ENCODE peak calls at places on chromosomes 3 and 15, in nine cellular contexts. Y is lung, M is PC-9, W is mesothelial cell of epicardium, H is AG09309, E is astrocyte of the spinal cord, B is stomach, L is kidney epithelial cell, K is ovary. O is an unnamed sample.

GRCh38 chr3:9553949-9554513 is 409 bp upstream of the LHFPL4 start:
- DNase-seq in Y (no peak), M (no peak), W (no peak), H (no peak), E (no peak), B (no peak), L (no peak), K (no peak), O (no peak)

GRCh38 chr15:99085413-99086326 is 19.2 kb upstream of the SYNM start:
- DNase-seq in Y (no peak), M (no peak), W (no peak), H (peak), E (peak), B (no peak), L (no peak), K (no peak), O (peak)

GRCh38 chr15:28984421-28985375 is 98.9 kb downstream of the APBA2 start:
- DNase-seq in Y (no peak), M (no peak), W (no peak), H (no peak), E (peak), B (no peak), L (no peak), K (no peak), O (peak)

GRCh38 chr15:82936966-82937647 is 15.4 kb downstream of the HOMER2 start:
- DNase-seq in Y (no peak), M (no peak), W (no peak), H (no peak), E (no peak), B (no peak), L (peak), K (no peak), O (no peak)

GRCh38 chr15:101010781-101011180 is 91.6 kb downstream of the LRRK1 start:
- DNase-seq in Y (peak), M (no peak), W (no peak), H (no peak), E (no peak), B (no peak), L (no peak), K (no peak), O (no peak)

GRCh38 chr3:44237161-44237560 is 4.5 kb upstream of the TOPAZ1 start:
- DNase-seq in Y (no peak), M (no peak), W (no peak), H (no peak), E (no peak), B (no peak), L (no peak), K (no peak), O (no peak)

GRCh38 chr3:43866529-43867353 is 176.0 kb downstream of the ABHD5 start:
- DNase-seq in Y (peak), M (peak), W (no peak), H (peak), E (peak), B (no peak), L (peak), K (no peak), O (peak)

GRCh38 chr15:100890850-100891249 is 11.2 kb downstream of the ALDH1A3 start:
- DNase-seq in Y (no peak), M (no peak), W (no peak), H (no peak), E (no peak), B (peak), L (no peak), K (no peak), O (no peak)

GRCh38 chr3:170330366-170330765 is 27.1 kb upstream of the SKIL start:
- DNase-seq in Y (no peak), M (peak), W (no peak), H (no peak), E (peak), B (peak), L (no peak), K (no peak), O (no peak)

GRCh38 chr15:83766326-83766725 is 112.4 kb downstream of the ADAMTSL3 start:
- DNase-seq in Y (no peak), M (no peak), W (no peak), H (no peak), E (no peak), B (no peak), L (no peak), K (no peak), O (no peak)

GRCh38 chr15:52334491-52335160 is 39.0 kb upstream of the MYO5C start:
- DNase-seq in Y (no peak), M (no peak), W (no peak), H (no peak), E (no peak), B (no peak), L (no peak), K (no peak), O (peak)

GRCh38 chr3:14261229-14261628 is 82.6 kb downstream of the LSM3 start:
- DNase-seq in Y (peak), M (peak), W (peak), H (peak), E (peak), B (peak), L (no peak), K (peak), O (peak)

GRCh38 chr3:41717591-41718093 is 244.3 kb downstream of the ULK4 start:
- DNase-seq in Y (no peak), M (no peak), W (no peak), H (no peak), E (no peak), B (no peak), L (no peak), K (no peak), O (no peak)

GRCh38 chr3:47512416-47513124 is 942 bp downstream of the ELP6 start:
- DNase-seq in Y (no peak), M (no peak), W (peak), H (no peak), E (peak), B (no peak), L (no peak), K (peak), O (no peak)

GRCh38 chr15:56795400-56795983 is 62.2 kb upstream of the ZNF280D start:
- DNase-seq in Y (no peak), M (no peak), W (no peak), H (no peak), E (no peak), B (no peak), L (no peak), K (no peak), O (no peak)

GRCh38 chr3:27554706-27555105 is 70.5 kb upstream of the SLC4A7 start:
- DNase-seq in Y (no peak), M (no peak), W (no peak), H (no peak), E (no peak), B (no peak), L (no peak), K (no peak), O (no peak)

GRCh38 chr3:134360046-134360445 is 14.2 kb downstream of the AMOTL2 start:
- DNase-seq in Y (no peak), M (no peak), W (no peak), H (no peak), E (no peak), B (no peak), L (no peak), K (no peak), O (peak)

GRCh38 chr15:53130943-53131342 is 340.8 kb upstream of the ONECUT1 start:
- DNase-seq in Y (no peak), M (no peak), W (no peak), H (no peak), E (no peak), B (no peak), L (no peak), K (no peak), O (no peak)

GRCh38 chr3:21705769-21706168 is 45.2 kb downstream of the ZNF385D start:
- DNase-seq in Y (peak), M (peak), W (no peak), H (peak), E (peak), B (peak), L (peak), K (no peak), O (peak)

GRCh38 chr15:91711384-91712082 is 142.0 kb upstream of the SLCO3A1 start:
- DNase-seq in Y (no peak), M (no peak), W (no peak), H (no peak), E (no peak), B (no peak), L (no peak), K (no peak), O (no peak)

GRCh38 chr3:162945626-162946025 is 1449.0 kb downstream of the OTOL1 start:
- DNase-seq in Y (no peak), M (no peak), W (no peak), H (no peak), E (no peak), B (no peak), L (no peak), K (no peak), O (no peak)

GRCh38 chr15:90402230-90402629 is 14.2 kb downstream of the IQGAP1 start:
- DNase-seq in Y (no peak), M (peak), W (no peak), H (peak), E (peak), B (no peak), L (peak), K (no peak), O (peak)

GRCh38 chr3:23944007-23944760 is 902 bp upstream of the NR1D2 start:
- DNase-seq in Y (no peak), M (no peak), W (no peak), H (no peak), E (no peak), B (no peak), L (no peak), K (no peak), O (no peak)

GRCh38 chr3:58835075-58835474 is 168.5 kb upstream of the FAM3D start:
- DNase-seq in Y (no peak), M (peak), W (no peak), H (no peak), E (peak), B (no peak), L (no peak), K (no peak), O (peak)

GRCh38 chr3:135503429-135504083 is 462.0 kb upstream of the PPP2R3A start:
- DNase-seq in Y (peak), M (peak), W (peak), H (peak), E (peak), B (peak), L (peak), K (no peak), O (peak)

GRCh38 chr3:158460929-158461328 is 110.1 kb upstream of the MLF1 start:
- DNase-seq in Y (no peak), M (no peak), W (no peak), H (no peak), E (no peak), B (no peak), L (no peak), K (no peak), O (no peak)

GRCh38 chr3:143333367-143333766 is 213.8 kb downstream of the CHST2 start:
- DNase-seq in Y (no peak), M (no peak), W (no peak), H (no peak), E (no peak), B (no peak), L (no peak), K (no peak), O (no peak)

GRCh38 chr3:85912981-85913380 is 954.2 kb downstream of the CADM2 start:
- DNase-seq in Y (no peak), M (no peak), W (no peak), H (no peak), E (peak), B (no peak), L (peak), K (no peak), O (no peak)

GRCh38 chr15:45521596-45522167 is 873 bp downstream of the SLC30A4 start:
- DNase-seq in Y (no peak), M (no peak), W (no peak), H (no peak), E (peak), B (no peak), L (no peak), K (no peak), O (no peak)

GRCh38 chr3:162719684-162720341 is 1223.2 kb downstream of the OTOL1 start:
- DNase-seq in Y (no peak), M (peak), W (no peak), H (peak), E (peak), B (no peak), L (peak), K (no peak), O (peak)

GRCh38 chr15:73564255-73564654 is 68.9 kb downstream of the NPTN start:
- DNase-seq in Y (no peak), M (peak), W (no peak), H (no peak), E (peak), B (no peak), L (peak), K (no peak), O (peak)

GRCh38 chr3:196322-197153 is at the start of gene CHL1:
- DNase-seq in Y (no peak), M (no peak), W (peak), H (no peak), E (no peak), B (no peak), L (no peak), K (peak), O (no peak)

DNA sequence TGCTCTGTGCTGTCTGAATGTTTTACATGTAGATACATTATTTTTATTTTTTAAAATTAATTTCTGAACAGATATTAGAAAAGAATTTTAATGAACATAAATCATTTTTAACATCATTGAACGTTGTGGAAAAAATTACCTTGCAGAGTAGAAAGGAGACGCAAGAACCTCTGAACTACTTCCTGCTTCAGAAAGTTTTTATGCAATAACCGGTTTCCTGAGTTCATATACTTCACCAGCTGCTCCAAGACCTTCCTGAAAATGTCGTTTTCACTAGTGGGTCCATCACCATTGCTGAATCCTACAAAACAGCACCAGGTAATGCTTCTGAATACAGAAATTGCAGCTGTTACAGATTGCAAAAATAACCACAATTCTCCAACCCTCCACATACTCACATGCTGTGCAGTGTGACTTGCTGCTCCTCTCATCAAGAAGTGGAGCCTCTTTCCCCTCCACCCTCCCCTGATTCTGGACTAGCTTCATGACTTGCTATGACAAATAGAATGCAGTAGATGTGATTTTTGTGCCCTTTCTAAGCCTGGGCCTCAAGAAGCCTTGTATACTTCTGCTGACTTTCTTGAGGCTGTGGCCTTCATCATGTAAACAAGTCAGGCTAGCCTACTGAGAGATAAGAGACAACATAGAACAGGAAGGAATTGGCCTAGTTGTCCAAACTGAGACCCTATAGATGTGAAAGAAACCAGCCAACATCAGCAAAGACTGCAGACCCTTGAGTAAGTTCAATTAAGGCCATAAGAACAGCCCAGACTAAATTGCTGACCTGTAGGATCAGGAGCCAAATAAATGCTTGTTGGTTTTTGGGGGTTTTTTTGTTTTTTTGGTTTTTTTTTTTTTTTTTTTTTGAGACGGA is 80.4 kb downstream of the TRANK1 start:
- DNase-seq in Y (no peak), M (no peak), W (no peak), H (no peak), E (no peak), B (no peak), L (no peak), K (no peak), O (no peak)
- TF ChIP-seq CTCF in Y (no peak), M (no peak), W (no peak), H (no peak), E (no peak), B (no peak), L (no peak), K (no peak), O (no peak)

DNA sequence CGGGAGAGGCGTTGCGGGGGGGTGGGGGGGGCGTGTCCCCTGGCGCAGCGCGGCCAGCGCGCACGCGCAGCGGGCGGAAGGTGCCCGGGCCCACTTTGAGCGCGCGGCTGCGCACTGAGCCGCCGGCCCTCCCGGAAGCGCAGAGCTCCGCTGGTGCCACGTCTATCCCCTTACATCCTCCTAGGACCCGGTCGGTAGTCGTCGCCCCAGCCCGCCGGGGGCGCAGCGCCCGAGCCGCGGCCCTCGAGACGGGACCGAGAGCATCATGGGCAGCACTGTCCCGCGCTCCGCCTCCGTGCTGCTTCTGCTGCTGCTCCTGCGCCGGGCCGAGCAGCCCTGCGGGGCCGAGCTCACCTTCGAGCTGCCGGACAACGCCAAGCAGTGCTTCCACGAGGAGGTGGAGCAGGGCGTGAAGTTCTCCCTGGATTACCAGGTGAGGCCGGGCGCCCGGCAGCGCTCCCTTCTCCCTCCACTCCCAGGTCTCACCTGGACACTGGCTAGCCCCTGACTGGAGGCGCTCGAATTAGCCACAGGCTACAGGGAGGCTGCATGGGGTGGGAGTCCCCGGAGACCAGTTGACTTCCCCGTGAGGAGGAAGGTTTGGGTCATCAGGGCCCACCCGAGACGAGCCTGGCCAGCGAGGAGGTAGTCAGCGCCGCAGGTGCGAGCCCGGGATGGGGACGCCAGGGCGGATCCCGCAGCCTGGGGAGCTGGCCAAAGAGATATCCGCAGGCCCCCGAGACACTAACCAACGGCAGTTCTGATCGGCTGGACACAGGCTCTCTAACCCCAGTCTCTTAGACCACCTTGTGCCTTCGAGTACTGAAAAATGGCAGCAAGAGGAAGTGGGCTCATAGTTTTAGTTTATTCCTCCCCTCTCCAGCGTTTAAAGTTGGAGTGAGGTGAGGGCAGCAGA is at the start of gene TMED3:
- DNase-seq in Y (peak), M (peak), W (peak), H (peak), E (peak), B (peak), L (peak), K (peak), O (peak)
- TF ChIP-seq CTCF in Y (no peak), M (no peak), W (no peak), H (no peak), E (peak), B (no peak), L (peak), K (no peak), O (peak)

GRCh38 chr15:77991029-77991406 is 86.5 kb downstream of the TBC1D2B start:
- DNase-seq in Y (no peak), M (no peak), W (no peak), H (no peak), E (no peak), B (no peak), L (no peak), K (peak), O (no peak)

GRCh38 chr15:77985931-77986480 is 91.5 kb downstream of the TBC1D2B start:
- DNase-seq in Y (no peak), M (no peak), W (no peak), H (no peak), E (no peak), B (no peak), L (no peak), K (no peak), O (no peak)

GRCh38 chr15:77985031-77985930 is 92.2 kb downstream of the TBC1D2B start:
- DNase-seq in Y (no peak), M (no peak), W (no peak), H (no peak), E (no peak), B (no peak), L (no peak), K (peak), O (no peak)

GRCh38 chr15:77986891-77987764 is 90.4 kb downstream of the TBC1D2B start:
- DNase-seq in Y (no peak), M (no peak), W (no peak), H (no peak), E (no peak), B (no peak), L (no peak), K (peak), O (no peak)

DNA sequence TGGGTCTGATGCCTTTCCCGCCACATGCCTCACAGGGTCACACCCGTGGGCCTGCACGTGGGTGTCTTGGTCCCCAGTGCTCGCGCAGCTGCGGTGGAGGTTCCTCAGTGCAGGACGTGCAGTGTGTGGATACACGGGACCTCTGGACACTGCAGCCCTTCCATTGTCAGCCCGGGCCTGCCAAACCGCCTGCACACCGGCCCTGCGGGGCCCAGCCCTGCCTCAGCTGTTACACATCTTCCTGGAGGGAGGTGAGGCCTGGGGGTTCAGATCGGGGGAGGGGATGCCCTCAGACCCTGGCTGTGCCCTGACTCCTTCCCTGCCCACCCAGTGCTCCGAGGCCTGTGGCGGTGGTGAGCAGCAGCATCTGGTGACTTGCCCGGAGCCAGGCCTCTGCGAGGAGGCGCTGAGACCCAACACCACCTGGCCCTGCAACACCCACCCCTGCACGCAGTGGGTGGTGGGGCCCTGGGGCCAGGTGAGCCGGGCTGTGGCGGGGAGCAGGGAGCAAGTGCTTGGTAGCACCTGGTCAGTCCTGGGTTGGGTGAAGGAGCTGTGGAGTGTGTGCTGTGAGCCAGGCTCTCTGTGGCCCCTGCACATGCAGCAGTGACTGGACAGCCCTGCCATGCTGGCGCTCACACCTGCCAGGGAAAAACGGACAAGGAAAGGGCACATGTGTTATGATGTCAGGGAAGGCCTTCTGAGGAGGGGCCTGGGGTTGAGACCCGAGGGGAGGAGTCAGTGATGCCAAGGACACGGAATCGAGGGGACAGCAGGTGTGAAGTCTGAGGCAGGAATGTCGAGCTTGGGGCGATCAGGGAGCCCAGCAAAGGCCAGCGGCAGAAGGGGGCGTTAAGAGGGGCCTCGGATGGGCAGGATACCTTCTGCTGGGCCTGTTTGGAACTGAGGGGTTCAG is 88.9 kb downstream of the TBC1D2B start:
- DNase-seq in Y (no peak), M (no peak), W (no peak), H (no peak), E (no peak), B (no peak), L (no peak), K (peak), O (no peak)
- TF ChIP-seq CTCF in Y (no peak), M (no peak), W (no peak), H (no peak), E (no peak), B (no peak), L (no peak), K (no peak), O (no peak)

DNA sequence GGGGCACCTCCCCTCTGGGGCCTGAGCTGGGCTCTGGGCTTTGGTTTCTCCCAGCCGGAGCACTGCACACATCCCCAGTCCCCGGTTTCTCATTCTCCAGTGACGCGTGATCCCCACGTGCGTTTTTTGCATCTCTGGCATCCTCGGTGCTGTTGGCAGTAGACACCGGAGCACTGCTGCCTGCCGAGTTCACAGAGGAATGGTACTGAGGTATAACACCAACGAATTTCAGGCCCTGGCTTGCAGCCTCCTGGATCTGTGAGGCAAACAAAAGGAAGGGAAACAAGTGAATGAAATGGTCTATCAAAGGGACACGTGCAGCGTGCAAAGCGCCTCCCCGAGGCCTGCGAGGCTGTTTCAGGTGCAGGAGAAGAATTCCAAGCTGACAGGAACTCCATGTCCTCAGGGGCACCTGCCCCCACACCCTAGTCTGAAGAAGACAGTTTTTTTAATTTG is 112.9 kb downstream of the OXNAD1 start:
- DNase-seq in Y (no peak), M (no peak), W (no peak), H (no peak), E (no peak), B (no peak), L (no peak), K (no peak), O (no peak)
- TF ChIP-seq CTCF in Y (no peak), M (no peak), W (no peak), H (no peak), E (no peak), B (no peak), L (no peak), K (no peak), O (no peak)